ENCODE peak calls at places on chromosome 14, in six cellular contexts. One of them, this sample, is unnamed.

GRCh38 chr14:24307575-24308341 is at the start of gene CIDEB:
- DNase-seq in K562: peak; percentile 56
- DNase-seq in A549: peak; percentile 66
- DNase-seq in mammary epithelial cell: no peak
- DNase-seq in endodermal cell: peak; percentile 91
- DNase-seq in pancreas: peak; percentile 86
- DNase-seq in this sample: peak; percentile 76

GRCh38 chr14:90040411-90040810 is 21.4 kb upstream of the KCNK13 start:
- DNase-seq in pancreas: no peak
- DNase-seq in endodermal cell: no peak
- DNase-seq in A549: no peak
- DNase-seq in mammary epithelial cell: no peak
- DNase-seq in K562: no peak
- DNase-seq in this sample: no peak

GRCh38 chr14:95493503-95493902 is 22.9 kb downstream of the SYNE3 start:
- DNase-seq in A549: no peak
- DNase-seq in K562: no peak
- DNase-seq in pancreas: no peak
- DNase-seq in endodermal cell: no peak
- DNase-seq in mammary epithelial cell: no peak
- DNase-seq in this sample: no peak

GRCh38 chr14:95935228-95935822 is 58.7 kb downstream of the TUNAR start:
- DNase-seq in endodermal cell: peak; percentile 78
- DNase-seq in K562: peak; percentile 19
- DNase-seq in pancreas: no peak
- DNase-seq in A549: no peak
- DNase-seq in mammary epithelial cell: peak; percentile 15
- DNase-seq in this sample: no peak

GRCh38 chr14:72801841-72802587 is 91.9 kb downstream of the DPF3 start:
- DNase-seq in K562: no peak
- DNase-seq in endodermal cell: no peak
- DNase-seq in mammary epithelial cell: no peak
- DNase-seq in pancreas: no peak
- DNase-seq in A549: no peak
- DNase-seq in this sample: no peak

GRCh38 chr14:93051600-93052546 is 63.9 kb downstream of the ITPK1 start:
- DNase-seq in endodermal cell: peak; percentile 83
- DNase-seq in pancreas: peak; percentile 11
- DNase-seq in mammary epithelial cell: no peak
- DNase-seq in A549: no peak
- DNase-seq in K562: no peak
- DNase-seq in this sample: no peak

GRCh38 chr14:33682746-33683145 is 268.1 kb downstream of the EGLN3 start:
- DNase-seq in pancreas: no peak
- DNase-seq in K562: no peak
- DNase-seq in A549: no peak
- DNase-seq in endodermal cell: no peak
- DNase-seq in mammary epithelial cell: no peak
- DNase-seq in this sample: peak; percentile 29

GRCh38 chr14:101001311-101002069 is 98.0 kb upstream of the RTL1 start:
- DNase-seq in A549: no peak
- DNase-seq in pancreas: no peak
- DNase-seq in mammary epithelial cell: peak; percentile 81
- DNase-seq in K562: no peak
- DNase-seq in endodermal cell: no peak
- DNase-seq in this sample: no peak

DNA sequence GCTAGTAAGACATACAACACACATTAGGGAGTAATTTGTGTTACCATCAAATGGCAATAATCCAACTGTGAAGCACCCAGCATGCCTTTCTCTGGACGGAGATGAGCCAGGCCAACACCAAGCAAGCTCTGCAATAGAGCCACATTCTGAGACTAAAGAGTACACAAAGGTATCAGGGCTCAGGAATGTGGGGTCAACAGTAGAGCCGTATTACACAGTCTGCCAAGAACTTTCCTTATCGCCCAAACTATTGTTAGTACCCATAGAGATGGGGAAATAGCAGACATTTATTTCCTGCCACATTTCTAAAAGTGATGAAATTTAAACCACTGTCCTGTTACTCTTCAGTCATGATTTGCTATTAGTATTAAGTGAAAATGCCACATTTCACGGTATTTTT is 113.7 kb downstream of the BMP4 start:
- DNase-seq in K562: no peak
- DNase-seq in A549: peak; percentile 91
- DNase-seq in pancreas: no peak
- DNase-seq in mammary epithelial cell: no peak
- DNase-seq in endodermal cell: no peak
- DNase-seq in this sample: no peak
- H3K4me1 ChIP-seq in K562: no peaks in the 10 kb centered on the region
- H3K4me1 ChIP-seq in A549: peaks cover 63% of the 10 kb centered on the region
- H3K4me1 ChIP-seq in pancreas: no peaks in the 10 kb centered on the region
- H3K4me1 ChIP-seq in mammary epithelial cell: peaks cover 17% of the 10 kb centered on the region
- H3K4me1 ChIP-seq in endodermal cell: peaks cover 4% of the 10 kb centered on the region
- H3K4me1 ChIP-seq in this sample: no peaks in the 10 kb centered on the region

GRCh38 chr14:68628605-68629310 is 164.1 kb downstream of the ZFP36L1 start:
- DNase-seq in pancreas: no peak
- DNase-seq in A549: no peak
- DNase-seq in K562: no peak
- DNase-seq in endodermal cell: peak; percentile 83
- DNase-seq in mammary epithelial cell: peak; percentile 44
- DNase-seq in this sample: peak; percentile 62
- H3K4me1 ChIP-seq in pancreas: peaks cover 40% of the 10 kb centered on the region
- H3K4me1 ChIP-seq in A549: no peaks in the 10 kb centered on the region
- H3K4me1 ChIP-seq in K562: peaks cover 13% of the 10 kb centered on the region
- H3K4me1 ChIP-seq in endodermal cell: peaks cover 6% of the 10 kb centered on the region
- H3K4me1 ChIP-seq in mammary epithelial cell: peaks cover 32% of the 10 kb centered on the region
- H3K4me1 ChIP-seq in this sample: peaks cover 10% of the 10 kb centered on the region

GRCh38 chr14:91230363-91231035 is 14.0 kb downstream of the GPR68 start:
- DNase-seq in A549: peak; percentile 14
- DNase-seq in K562: no peak
- DNase-seq in mammary epithelial cell: no peak
- DNase-seq in pancreas: no peak
- DNase-seq in endodermal cell: no peak
- DNase-seq in this sample: no peak
- H3K4me1 ChIP-seq in A549: no peaks in the 10 kb centered on the region
- H3K4me1 ChIP-seq in K562: peaks cover 19% of the 10 kb centered on the region
- H3K4me1 ChIP-seq in mammary epithelial cell: peaks cover 27% of the 10 kb centered on the region
- H3K4me1 ChIP-seq in pancreas: no peaks in the 10 kb centered on the region
- H3K4me1 ChIP-seq in endodermal cell: no peaks in the 10 kb centered on the region
- H3K4me1 ChIP-seq in this sample: peaks cover 18% of the 10 kb centered on the region

GRCh38 chr14:22505751-22506710 is 83.0 kb downstream of the DAD1 start:
- DNase-seq in mammary epithelial cell: no peak
- DNase-seq in A549: no peak
- DNase-seq in K562: no peak
- DNase-seq in pancreas: no peak
- DNase-seq in endodermal cell: no peak
- DNase-seq in this sample: no peak
- H3K4me1 ChIP-seq in mammary epithelial cell: no peaks in the 10 kb centered on the region
- H3K4me1 ChIP-seq in A549: no peaks in the 10 kb centered on the region
- H3K4me1 ChIP-seq in K562: no peaks in the 10 kb centered on the region
- H3K4me1 ChIP-seq in pancreas: no peaks in the 10 kb centered on the region
- H3K4me1 ChIP-seq in endodermal cell: peaks cover 9% of the 10 kb centered on the region
- H3K4me1 ChIP-seq in this sample: no peaks in the 10 kb centered on the region

GRCh38 chr14:99840774-99841305 is 47.6 kb downstream of the EML1 start:
- DNase-seq in endodermal cell: no peak
- DNase-seq in pancreas: no peak
- DNase-seq in K562: no peak
- DNase-seq in A549: no peak
- DNase-seq in mammary epithelial cell: no peak
- DNase-seq in this sample: no peak

GRCh38 chr14:99841436-99842071 is 48.3 kb downstream of the EML1 start:
- DNase-seq in endodermal cell: peak; percentile 54
- DNase-seq in A549: no peak
- DNase-seq in K562: no peak
- DNase-seq in pancreas: no peak
- DNase-seq in mammary epithelial cell: no peak
- DNase-seq in this sample: no peak

GRCh38 chr14:99839696-99840095 is 46.5 kb downstream of the EML1 start:
- DNase-seq in pancreas: no peak
- DNase-seq in A549: no peak
- DNase-seq in K562: no peak
- DNase-seq in endodermal cell: no peak
- DNase-seq in mammary epithelial cell: no peak
- DNase-seq in this sample: no peak

GRCh38 chr14:99838555-99839193 is 45.5 kb downstream of the EML1 start:
- DNase-seq in mammary epithelial cell: no peak
- DNase-seq in A549: peak; percentile 62
- DNase-seq in K562: no peak
- DNase-seq in endodermal cell: peak; percentile 89
- DNase-seq in pancreas: no peak
- DNase-seq in this sample: peak; percentile 49

GRCh38 chr14:99840265-99840664 is 47.1 kb downstream of the EML1 start:
- DNase-seq in A549: no peak
- DNase-seq in K562: no peak
- DNase-seq in mammary epithelial cell: no peak
- DNase-seq in endodermal cell: no peak
- DNase-seq in pancreas: no peak
- DNase-seq in this sample: no peak
- H3K4me1 ChIP-seq in A549: peaks cover 11% of the 10 kb centered on the region
- H3K4me1 ChIP-seq in K562: no peaks in the 10 kb centered on the region
- H3K4me1 ChIP-seq in mammary epithelial cell: no peaks in the 10 kb centered on the region
- H3K4me1 ChIP-seq in endodermal cell: peaks cover 20% of the 10 kb centered on the region
- H3K4me1 ChIP-seq in pancreas: peaks cover 8% of the 10 kb centered on the region
- H3K4me1 ChIP-seq in this sample: peaks cover 20% of the 10 kb centered on the region

GRCh38 chr14:61183486-61183885 is 97.7 kb downstream of the TMEM30B start:
- DNase-seq in pancreas: no peak
- DNase-seq in mammary epithelial cell: no peak
- DNase-seq in endodermal cell: no peak
- DNase-seq in K562: no peak
- DNase-seq in A549: no peak
- DNase-seq in this sample: no peak
- H3K4me1 ChIP-seq in pancreas: no peaks in the 10 kb centered on the region
- H3K4me1 ChIP-seq in mammary epithelial cell: peaks cover 31% of the 10 kb centered on the region
- H3K4me1 ChIP-seq in endodermal cell: no peaks in the 10 kb centered on the region
- H3K4me1 ChIP-seq in K562: no peaks in the 10 kb centered on the region
- H3K4me1 ChIP-seq in A549: peaks cover 32% of the 10 kb centered on the region
- H3K4me1 ChIP-seq in this sample: no peaks in the 10 kb centered on the region

DNA sequence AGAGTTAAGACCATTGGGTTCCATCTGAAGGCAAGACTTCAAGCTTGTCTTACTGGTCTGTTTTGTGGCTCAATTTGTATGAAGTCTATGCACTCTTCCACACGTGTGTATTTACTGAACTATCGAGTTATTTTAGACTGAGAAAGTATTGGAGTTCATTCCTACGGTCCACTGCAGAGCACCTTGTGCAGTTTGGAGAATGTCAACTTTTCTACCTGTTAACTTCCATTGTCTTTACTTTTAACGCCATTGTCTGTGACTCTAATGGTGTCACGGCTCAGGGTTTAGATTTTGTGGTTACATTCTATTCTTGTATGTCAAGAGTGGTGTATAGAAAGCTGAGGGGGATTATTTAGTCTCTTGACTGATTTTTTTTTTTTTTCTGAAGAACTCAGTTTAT is 3.8 kb downstream of the HIF1A start:
- DNase-seq in A549: no peak
- DNase-seq in mammary epithelial cell: no peak
- DNase-seq in pancreas: no peak
- DNase-seq in endodermal cell: no peak
- DNase-seq in K562: peak; percentile 11
- DNase-seq in this sample: no peak
- H3K4me1 ChIP-seq in A549: peaks cover 40% of the 10 kb centered on the region
- H3K4me1 ChIP-seq in mammary epithelial cell: peaks cover 14% of the 10 kb centered on the region
- H3K4me1 ChIP-seq in pancreas: peaks cover 17% of the 10 kb centered on the region
- H3K4me1 ChIP-seq in endodermal cell: peaks cover 3% of the 10 kb centered on the region
- H3K4me1 ChIP-seq in K562: peaks cover 14% of the 10 kb centered on the region
- H3K4me1 ChIP-seq in this sample: no peaks in the 10 kb centered on the region

This sample was measured in lung.